ENCODE peak calls at places on chromosome 3, in four cellular contexts. J, Q, C and B are unnamed samples.
A peak's percentile ranks its signal among the peaks of the same experiment; 100 is the strongest.

GRCh38 chr3:47984089-47984759 is 32.0 kb downstream of the MAP4 start:
- DNase-seq in J (no peak), C (no peak), Q (no peak), B (no peak)

GRCh38 chr3:160564949-160565441 is 376 bp downstream of the KPNA4 start:
- DNase-seq in Q (no peak), J (peak; percentile 74), C (no peak), B (peak; percentile 64)

GRCh38 chr3:143751643-143752178 is 96.6 kb downstream of the SLC9A9 start:
- DNase-seq in J (peak; percentile 1), Q (no peak), C (no peak), B (no peak)

GRCh38 chr3:100040446-100040845 is 73.9 kb downstream of the FILIP1L start:
- DNase-seq in Q (no peak), C (no peak), J (no peak), B (no peak)

GRCh38 chr3:155407971-155408370 is 114.5 kb upstream of the STRIT1 start:
- DNase-seq in C (no peak), Q (no peak), J (no peak), B (no peak)

GRCh38 chr3:10387881-10388621 is 67.1 kb upstream of the SEC13 start:
- DNase-seq in C (no peak), Q (peak; percentile 19), J (no peak), B (no peak)

GRCh38 chr3:149702691-149703426 is 45.0 kb upstream of the WWTR1 start:
- DNase-seq in C (no peak), Q (no peak), J (no peak), B (no peak)

GRCh38 chr3:159989973-159990846 is 1.6 kb downstream of the IL12A start:
- DNase-seq in J (no peak), Q (no peak), C (no peak), B (no peak)

GRCh38 chr3:167684389-167684993 is 30.7 kb upstream of the WDR49 start:
- DNase-seq in Q (no peak), J (peak; percentile 78), C (peak; percentile 47), B (peak; percentile 79)

GRCh38 chr3:71614869-71615268 is 31.3 kb upstream of the FOXP1 start:
- DNase-seq in Q (no peak), C (no peak), J (no peak), B (no peak)

GRCh38 chr3:48709051-48709461 is 8.0 kb downstream of the IP6K2 start:
- DNase-seq in Q (no peak), J (no peak), C (no peak), B (no peak)

GRCh38 chr3:190158261-190158660 is 37.6 kb upstream of the P3H2 start:
- DNase-seq in Q (no peak), C (no peak), J (no peak), B (no peak)
- H3K9me3 ChIP-seq in Q (no peaks in the 10 kb centered on the region), C (peaks cover 9% of the 10 kb centered on the region), J (no peaks in the 10 kb centered on the region), B (no peaks in the 10 kb centered on the region)

GRCh38 chr3:196339044-196339443 is 856 bp upstream of the TM4SF19 start:
- DNase-seq in C (no peak), Q (no peak), J (no peak), B (no peak)
- H3K9me3 ChIP-seq in C (no peaks in the 10 kb centered on the region), Q (no peaks in the 10 kb centered on the region), J (no peaks in the 10 kb centered on the region), B (no peaks in the 10 kb centered on the region)

GRCh38 chr3:732326-732928 is 360.4 kb upstream of the CNTN6 start:
- DNase-seq in J (no peak), Q (no peak), C (no peak), B (no peak)
- H3K9me3 ChIP-seq in J (no peaks in the 10 kb centered on the region), Q (no peaks in the 10 kb centered on the region), C (no peaks in the 10 kb centered on the region), B (no peaks in the 10 kb centered on the region)

GRCh38 chr3:5840091-5840490 is 652.6 kb downstream of the EDEM1 start:
- DNase-seq in Q (no peak), J (no peak), C (no peak), B (no peak)
- H3K9me3 ChIP-seq in Q (no peaks in the 10 kb centered on the region), J (no peaks in the 10 kb centered on the region), C (peaks cover 4% of the 10 kb centered on the region), B (no peaks in the 10 kb centered on the region)